ENCODE peak calls at places on chromosomes 4 and X, in five cellular contexts. Y is CD8-positive, alpha-beta T cell; X is naive thymus-derived CD4-positive, alpha-beta T cell; T is effector memory CD4-positive, alpha-beta T cell; E is right lobe of liver. V is an unnamed sample.
A peak's percentile ranks its signal among the peaks of the same experiment; 100 is the strongest.

GRCh38 chr4:41750158-41750623 is 1.7 kb upstream of the PHOX2B start:
- DNase-seq in Y (no peak), X (no peak), T (no peak), E (no peak), V (no peak)

GRCh38 chr4:13635281-13635799 is 7.8 kb upstream of the BOD1L1 start:
- DNase-seq in Y (no peak), X (no peak), T (no peak), E (no peak), V (no peak)

GRCh38 chrX:82775426-82775825 is 732.7 kb upstream of the POU3F4 start:
- DNase-seq in Y (no peak), X (no peak), T (no peak), E (no peak), V (no peak)

GRCh38 chrX:71095033-71095432 is 618 bp upstream of the FOXO4 start:
- DNase-seq in Y (no peak), X (no peak), T (no peak), E (no peak), V (no peak)

GRCh38 chr4:30828290-30828926 is 108.2 kb downstream of the PCDH7 start:
- DNase-seq in Y (no peak), X (no peak), T (no peak), E (no peak), V (no peak)

GRCh38 chr4:81040175-81040659 is 9.7 kb downstream of the BMP3 start:
- DNase-seq in Y (no peak), X (peak; percentile 26), T (no peak), E (no peak), V (no peak)

GRCh38 chr4:108168672-108169562 is at the start of gene LEF1:
- DNase-seq in Y (peak; percentile 66), X (peak; percentile 70), T (peak; percentile 36), E (no peak), V (no peak)

GRCh38 chr4:128338634-128339355 is 51.2 kb upstream of the PGRMC2 start:
- DNase-seq in Y (no peak), X (no peak), T (no peak), E (no peak), V (peak; percentile 67)

GRCh38 chr4:41362647-41363383 is 106.1 kb downstream of the UCHL1 start:
- DNase-seq in Y (no peak), X (no peak), T (no peak), E (no peak), V (no peak)

GRCh38 chr4:156929706-156930105 is 41.9 kb downstream of the PDGFC start:
- DNase-seq in Y (no peak), X (no peak), T (no peak), E (no peak), V (no peak)

GRCh38 chrX:78513996-78514745 is 145.0 kb downstream of the RTL3 start:
- DNase-seq in Y (no peak), X (no peak), T (no peak), E (no peak), V (no peak)

GRCh38 chrX:120791013-120791643 is 84.5 kb downstream of the CT47B1 start:
- DNase-seq in Y (no peak), X (no peak), T (no peak), E (no peak), V (peak; percentile 23)

GRCh38 chr4:150582101-150582565 is at the start of gene MAB21L2:
- DNase-seq in Y (no peak), X (no peak), T (no peak), E (no peak), V (no peak)

GRCh38 chr4:150581611-150582010 is 340 bp upstream of the MAB21L2 start:
- DNase-seq in Y (no peak), X (no peak), T (no peak), E (no peak), V (no peak)

GRCh38 chr4:150579591-150580234 is 2.2 kb upstream of the MAB21L2 start:
- DNase-seq in Y (no peak), X (no peak), T (no peak), E (peak; percentile 45), V (no peak)

GRCh38 chr4:150580244-150580643 is 1.7 kb upstream of the MAB21L2 start:
- DNase-seq in Y (no peak), X (no peak), T (no peak), E (no peak), V (no peak)

DNA sequence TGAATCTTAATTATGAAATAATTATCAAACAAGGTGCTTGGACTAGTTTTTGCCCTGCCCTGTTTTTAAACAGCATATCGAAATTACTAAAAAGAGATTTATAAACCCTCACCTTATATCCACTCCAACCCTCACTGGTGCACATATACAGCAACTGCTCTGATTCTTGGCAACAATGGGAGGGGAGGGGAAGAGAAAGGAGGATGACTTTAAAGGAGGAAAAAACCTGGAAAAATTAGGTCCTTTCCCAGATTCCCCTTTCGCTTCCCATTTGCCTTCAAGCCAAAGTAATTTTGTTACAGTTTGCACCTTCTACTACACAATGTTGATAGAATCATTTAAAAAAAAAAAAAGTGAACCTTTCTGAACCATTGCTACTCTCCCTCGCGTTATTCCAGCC is 745 bp upstream of the MAB21L2 start:
- DNase-seq in Y (no peak), X (no peak), T (no peak), E (no peak), V (no peak)
- H3K27me3 ChIP-seq in Y (no peaks in the 10 kb centered on the region), X (no peaks in the 10 kb centered on the region), T (no peaks in the 10 kb centered on the region), E (no peaks in the 10 kb centered on the region), V (peaks cover 4% of the 10 kb centered on the region)

DNA sequence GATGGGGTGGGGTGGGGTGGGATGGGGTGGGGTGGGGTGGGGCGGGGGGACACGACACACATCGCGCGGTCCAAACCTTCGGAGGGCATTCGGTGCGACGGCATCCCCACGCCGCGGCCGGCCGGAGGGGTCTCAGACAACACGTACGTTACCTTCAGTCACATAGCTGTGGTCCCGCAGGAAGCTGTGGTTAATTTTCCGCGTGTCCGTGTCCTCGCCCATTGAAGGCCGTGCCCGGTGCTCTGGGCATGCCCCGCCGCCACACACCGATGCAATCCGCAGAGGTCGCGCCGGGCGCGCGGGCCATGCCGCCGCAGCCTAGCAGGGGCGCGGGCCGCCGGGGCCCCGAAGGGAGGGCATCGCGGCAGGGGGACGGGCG is 417 bp downstream of the PPP2R2C start:
- DNase-seq in Y (no peak), X (no peak), T (no peak), E (peak; percentile 34), V (no peak)
- H3K4me3 ChIP-seq in Y (no peak overlapping the region), X (no peak overlapping the region), T (no peak overlapping the region), E (no peak overlapping the region), V (no peak overlapping the region)

GRCh38 chr4:2906218-2906617 is 57.0 kb downstream of the NOP14 start:
- DNase-seq in Y (no peak), X (no peak), T (no peak), E (no peak), V (no peak)

GRCh38 chr4:2905544-2905943 is 57.7 kb downstream of the NOP14 start:
- DNase-seq in Y (no peak), X (no peak), T (no peak), E (no peak), V (no peak)

GRCh38 chr4:2901186-2901585 is 57.5 kb downstream of the ADD1 start:
- DNase-seq in Y (no peak), X (no peak), T (no peak), E (no peak), V (no peak)

GRCh38 chr4:2900701-2901100 is 57.1 kb downstream of the ADD1 start:
- DNase-seq in Y (no peak), X (no peak), T (no peak), E (no peak), V (no peak)

GRCh38 chr4:2902126-2902525 is 58.5 kb downstream of the ADD1 start:
- DNase-seq in Y (no peak), X (no peak), T (no peak), E (no peak), V (no peak)
- H3K36me3 ChIP-seq in Y (peaks cover 42% of the 10 kb centered on the region), X (peaks cover 36% of the 10 kb centered on the region), T (peaks cover 76% of the 10 kb centered on the region), E (peaks cover 23% of the 10 kb centered on the region), V (peaks cover 6% of the 10 kb centered on the region)

GRCh38 chrX:618761-619450 is 11.7 kb upstream of the SHOX start:
- DNase-seq in Y (no peak), X (no peak), T (no peak), E (peak; percentile 31), V (no peak)

GRCh38 chrX:622104-622503 is 8.5 kb upstream of the SHOX start:
- DNase-seq in Y (no peak), X (no peak), T (no peak), E (no peak), V (no peak)

GRCh38 chrX:619451-619811 is 11.2 kb upstream of the SHOX start:
- DNase-seq in Y (no peak), X (no peak), T (no peak), E (peak; percentile 28), V (no peak)

GRCh38 chrX:617891-618290 is 12.7 kb upstream of the SHOX start:
- DNase-seq in Y (no peak), X (no peak), T (no peak), E (peak; percentile 30), V (no peak)

DNA sequence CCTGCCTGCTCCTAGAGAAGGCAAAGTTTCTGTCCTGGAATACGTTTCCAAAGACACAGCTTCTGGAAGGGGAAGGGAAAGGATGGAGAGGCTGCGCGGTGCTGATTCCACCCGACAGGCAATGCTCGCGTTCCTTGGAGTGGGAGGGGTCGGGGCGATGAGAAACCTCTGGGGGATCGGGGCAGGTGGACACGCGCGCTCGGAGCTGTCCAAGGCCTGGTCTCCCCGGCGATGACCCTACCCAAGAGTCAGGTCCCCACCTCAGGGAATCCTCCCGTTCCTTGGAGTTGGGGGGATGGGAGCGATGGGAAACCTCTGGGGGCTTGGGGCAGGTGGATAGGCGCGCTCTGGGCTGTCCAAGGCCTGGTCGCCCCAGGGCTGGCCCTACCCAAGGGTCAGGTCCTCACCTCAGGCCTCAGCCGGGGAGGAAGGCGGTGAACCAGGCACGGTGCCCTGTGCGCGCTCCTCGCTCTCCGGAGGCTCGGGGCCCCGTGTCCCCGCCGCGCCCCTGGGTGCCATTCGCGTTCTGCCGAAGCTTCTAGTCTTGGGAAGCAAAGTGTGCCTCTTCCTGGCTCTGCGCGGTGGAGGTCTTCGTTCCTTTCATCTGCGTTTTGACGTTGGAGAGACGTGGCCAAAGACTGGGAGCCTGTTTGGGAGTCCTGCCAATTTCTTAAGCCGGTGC is 10.6 kb upstream of the SHOX start:
- DNase-seq in Y (no peak), X (no peak), T (no peak), E (peak; percentile 30), V (no peak)
- H3K27me3 ChIP-seq in Y (no peaks in the 10 kb centered on the region), X (no peaks in the 10 kb centered on the region), T (no peaks in the 10 kb centered on the region), E (peaks cover 9% of the 10 kb centered on the region), V (peaks cover 14% of the 10 kb centered on the region)

DNA sequence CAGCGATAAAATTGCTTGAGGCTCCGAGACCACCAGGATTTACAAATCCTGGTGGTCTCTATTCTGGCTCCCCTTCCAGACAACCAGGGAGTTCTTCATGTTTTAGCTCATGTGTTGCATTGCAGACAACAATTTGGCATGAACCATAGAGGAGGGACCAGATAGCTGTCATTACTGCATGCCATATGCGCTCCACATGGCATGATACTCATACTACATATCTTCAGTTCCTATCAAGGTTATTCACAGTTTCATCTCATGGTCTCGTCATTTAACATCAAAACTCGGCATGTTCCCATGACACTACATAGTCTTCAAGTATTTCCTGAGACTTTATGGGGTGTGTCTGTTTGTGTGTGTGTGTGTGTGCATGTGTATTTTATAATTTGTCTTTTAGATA is 220.3 kb downstream of the OR13H1 start:
- DNase-seq in Y (no peak), X (no peak), T (no peak), E (no peak), V (no peak)
- H3K4me3 ChIP-seq in Y (no peak overlapping the region), X (no peak overlapping the region), T (peak overlapping the region; percentile 39), E (peak overlapping the region; percentile 9), V (no peak overlapping the region)

DNA sequence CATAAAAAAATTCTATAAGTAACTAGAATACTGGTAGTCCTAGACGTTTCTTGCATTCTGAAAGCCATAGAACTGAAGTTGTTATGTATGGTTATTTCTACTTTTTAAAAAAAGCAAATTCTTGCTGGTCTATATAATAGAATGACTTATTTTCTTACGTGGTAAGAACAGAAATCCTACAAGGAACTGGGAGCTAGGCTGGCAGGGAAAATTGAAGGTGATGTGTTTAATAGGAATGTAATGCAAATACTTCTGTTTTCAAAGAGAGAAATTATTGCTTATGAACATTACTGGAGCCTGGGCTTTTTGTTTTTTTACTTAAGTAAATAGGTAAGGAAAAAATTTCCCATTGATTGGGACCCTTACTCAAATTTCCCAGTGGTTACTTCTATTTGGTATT is 8.9 kb downstream of the CCNA2 start:
- DNase-seq in Y (no peak), X (no peak), T (no peak), E (no peak), V (no peak)
- H3K36me3 ChIP-seq in Y (peaks cover 36% of the 10 kb centered on the region), X (peaks cover 14% of the 10 kb centered on the region), T (peaks cover 52% of the 10 kb centered on the region), E (peaks cover 12% of the 10 kb centered on the region), V (no peaks in the 10 kb centered on the region)

V was measured in kidney epithelial cell.